ENCODE peak calls at places on chromosomes 3 and 15, in five cellular contexts. I is ELR; R is mucosa of descending colon; D is activated naive CD8-positive, alpha-beta T cell treated with anti-CD3 and anti-CD28 coated beads for 36 hours; C is naive thymus-derived CD4-positive, alpha-beta T cell. A is an unnamed sample.

GRCh38 chr3:98901032-98901464 is 447 bp downstream of the DCBLD2 start:
- DNase-seq in I (peak), R (peak), D (peak), C (peak), A (peak)

GRCh38 chr3:188001052-188001567 is 152.8 kb upstream of the LPP start:
- DNase-seq in I (no peak), R (no peak), D (no peak), C (no peak), A (no peak)

GRCh38 chr15:90553248-90553745 is 23.6 kb downstream of the CRTC3 start:
- DNase-seq in I (peak), R (no peak), D (no peak), C (no peak), A (no peak)

GRCh38 chr3:36214460-36214859 is 165.8 kb upstream of the STAC start:
- DNase-seq in I (no peak), R (no peak), D (no peak), C (no peak), A (no peak)

GRCh38 chr3:49671291-49672288 is 2.6 kb upstream of the APEH start:
- DNase-seq in I (peak), R (peak), D (peak), C (peak), A (peak)

GRCh38 chr3:193688845-193689714 is 96.1 kb downstream of the OPA1 start:
- DNase-seq in I (no peak), R (peak), D (no peak), C (no peak), A (no peak)

GRCh38 chr3:186109897-186110803 is 1.3 kb upstream of the ETV5 start:
- DNase-seq in I (peak), R (no peak), D (no peak), C (no peak), A (no peak)

GRCh38 chr15:68806220-68807105 is 14.2 kb downstream of the ANP32A start:
- DNase-seq in I (no peak), R (no peak), D (no peak), C (no peak), A (peak)

GRCh38 chr3:43759297-43759782 is 68.6 kb downstream of the ABHD5 start:
- DNase-seq in I (peak), R (no peak), D (no peak), C (no peak), A (no peak)

GRCh38 chr15:64461577-64462162 is 1.3 kb downstream of the ZNF609 start:
- DNase-seq in I (no peak), R (peak), D (peak), C (no peak), A (no peak)

GRCh38 chr15:59300618-59301139 is 72.0 kb downstream of the MYO1E start:
- DNase-seq in I (no peak), R (peak), D (no peak), C (no peak), A (no peak)

GRCh38 chr15:72230197-72231065 is 559 bp downstream of the PKM start:
- DNase-seq in I (peak), R (peak), D (peak), C (peak), A (peak)

GRCh38 chr3:174659516-174659915 is 199.6 kb upstream of the NAALADL2 start:
- DNase-seq in I (no peak), R (no peak), D (no peak), C (no peak), A (no peak)

GRCh38 chr3:135869439-135870105 is 96.0 kb upstream of the PPP2R3A start:
- DNase-seq in I (peak), R (no peak), D (no peak), C (no peak), A (no peak)

GRCh38 chr15:34366271-34367043 is 539 bp downstream of the LPCAT4 start:
- DNase-seq in I (peak), R (peak), D (peak), C (no peak), A (peak)

GRCh38 chr15:100877551-100877950 is 2.1 kb upstream of the ALDH1A3 start:
- DNase-seq in I (no peak), R (no peak), D (no peak), C (no peak), A (no peak)

GRCh38 chr3:128585189-128585588 is 65.4 kb downstream of the RPN1 start:
- DNase-seq in I (no peak), R (no peak), D (no peak), C (no peak), A (no peak)

GRCh38 chr3:158672293-158673176 is at the start of gene LXN:
- DNase-seq in I (peak), R (peak), D (peak), C (peak), A (peak)

GRCh38 chr15:82851331-82851850 is 42.0 kb downstream of the WHAMM start:
- DNase-seq in I (no peak), R (no peak), D (no peak), C (no peak), A (peak)

GRCh38 chr3:27521872-27522265 is 37.7 kb upstream of the SLC4A7 start:
- DNase-seq in I (no peak), R (no peak), D (no peak), C (no peak), A (no peak)

GRCh38 chr3:1883489-1883888 is 215.2 kb upstream of the CNTN4 start:
- DNase-seq in I (no peak), R (no peak), D (no peak), C (no peak), A (no peak)

GRCh38 chr15:92163641-92164040 is 230.0 kb upstream of the ST8SIA2 start:
- DNase-seq in I (no peak), R (no peak), D (no peak), C (no peak), A (no peak)

GRCh38 chr15:64568765-64569164 is 108.4 kb downstream of the ZNF609 start:
- DNase-seq in I (no peak), R (no peak), D (no peak), C (no peak), A (no peak)

GRCh38 chr3:109136533-109136932 is at the start of gene C3orf85:
- DNase-seq in I (no peak), R (no peak), D (no peak), C (no peak), A (no peak)

GRCh38 chr3:48607519-48607918 is 1.9 kb downstream of the UQCRC1 start:
- DNase-seq in I (peak), R (peak), D (no peak), C (no peak), A (peak)

GRCh38 chr15:47711654-47712053 is 5.7 kb upstream of the SEMA6D start:
- DNase-seq in I (peak), R (no peak), D (no peak), C (no peak), A (no peak)

GRCh38 chr3:176595307-176595706 is 602.0 kb downstream of the TBL1XR1 start:
- DNase-seq in I (no peak), R (no peak), D (no peak), C (no peak), A (no peak)

GRCh38 chr3:114179575-114179974 is 723 bp upstream of the DRD3 start:
- DNase-seq in I (peak), R (no peak), D (no peak), C (no peak), A (no peak)

GRCh38 chr15:56767315-56767714 is 34.0 kb upstream of the ZNF280D start:
- DNase-seq in I (peak), R (no peak), D (no peak), C (no peak), A (no peak)

GRCh38 chr15:25727867-25728600 is 135.1 kb downstream of the ATP10A start:
- DNase-seq in I (no peak), R (no peak), D (no peak), C (no peak), A (no peak)

GRCh38 chr3:54053201-54053600 is 69.2 kb upstream of the CACNA2D3 start:
- DNase-seq in I (no peak), R (no peak), D (no peak), C (no peak), A (no peak)

GRCh38 chr3:32862247-32863013 is 44.6 kb downstream of the TRIM71 start:
- DNase-seq in I (no peak), R (no peak), D (no peak), C (no peak), A (no peak)

GRCh38 chr15:68733666-68734065 is 87.0 kb downstream of the ANP32A start:
- DNase-seq in I (no peak), R (no peak), D (no peak), C (no peak), A (no peak)

A was measured in Peyer's patch.